ENCODE peak calls at places on chromosomes 7 and 10, in ten cellular contexts. L, S, X, Q, F, Y, P, M, A and C are unnamed samples.

GRCh38 chr7:44285561-44285960 is 39.8 kb downstream of the CAMK2B start:
- DNase-seq in P (no peak), M (no peak), X (no peak), F (peak), L (peak), Y (no peak), S (no peak), A (peak), Q (peak), C (no peak)

GRCh38 chr7:29866490-29866930 is 60.2 kb downstream of the WIPF3 start:
- DNase-seq in P (no peak), S (no peak), Y (no peak), A (peak), X (no peak), M (peak), F (no peak), L (no peak), Q (peak), C (no peak)

GRCh38 chr7:99039384-99039891 is 104.5 kb downstream of the SMURF1 start:
- DNase-seq in X (no peak), M (no peak), S (no peak), L (no peak), Q (no peak), P (no peak), F (no peak), Y (no peak), A (no peak), C (no peak)

GRCh38 chr10:90321132-90321816 is 536.6 kb downstream of the HTR7 start:
- DNase-seq in Y (no peak), F (no peak), S (no peak), P (no peak), A (no peak), L (no peak), X (no peak), M (peak), Q (no peak), C (no peak)

GRCh38 chr7:136677456-136678365 is 190.7 kb upstream of the CHRM2 start:
- DNase-seq in S (no peak), Y (no peak), P (no peak), F (no peak), M (peak), X (no peak), A (no peak), L (no peak), Q (no peak), C (no peak)

GRCh38 chr10:115103700-115104099 is 10.5 kb downstream of the ATRNL1 start:
- DNase-seq in F (no peak), P (no peak), L (no peak), Y (no peak), S (no peak), M (no peak), A (no peak), X (no peak), Q (no peak), C (no peak)

GRCh38 chr10:11097686-11098085 is 80.0 kb downstream of the CELF2 start:
- DNase-seq in X (no peak), P (no peak), Q (no peak), A (no peak), Y (peak), F (no peak), M (no peak), L (no peak), S (no peak), C (no peak)

GRCh38 chr10:74453151-74453550 is 302.1 kb downstream of the ADK start:
- DNase-seq in A (no peak), Y (no peak), F (no peak), X (no peak), L (no peak), Q (no peak), S (no peak), P (no peak), M (no peak), C (no peak)

GRCh38 chr7:150842716-150843115 is 9.6 kb upstream of the AOC1 start:
- DNase-seq in F (no peak), S (no peak), Y (no peak), X (no peak), P (no peak), A (no peak), M (no peak), Q (no peak), L (no peak), C (no peak)

GRCh38 chr10:106224676-106225075 is 939.8 kb downstream of the SORCS1 start:
- DNase-seq in X (no peak), M (no peak), P (no peak), Y (no peak), Q (no peak), S (no peak), F (no peak), L (no peak), A (no peak), C (no peak)

GRCh38 chr7:132181371-132181770 is 394.9 kb downstream of the PLXNA4 start:
- DNase-seq in L (peak), S (no peak), P (no peak), Y (no peak), Q (no peak), M (no peak), X (no peak), F (peak), A (no peak), C (no peak)

GRCh38 chr10:101670635-101671034 is 24.3 kb downstream of the FBXW4 start:
- DNase-seq in S (no peak), F (no peak), A (no peak), P (no peak), Q (no peak), L (no peak), Y (peak), X (no peak), M (no peak), C (no peak)

GRCh38 chr7:101108961-101109360 is 17.9 kb upstream of the SERPINE1 start:
- DNase-seq in P (no peak), S (no peak), A (no peak), L (no peak), Y (no peak), M (no peak), F (no peak), Q (no peak), X (no peak), C (no peak)

GRCh38 chr10:91350651-91351081 is 59.5 kb upstream of the HECTD2 start:
- DNase-seq in Q (no peak), M (peak), L (no peak), P (no peak), F (no peak), S (no peak), Y (no peak), A (no peak), X (no peak), C (no peak)

GRCh38 chr10:62853710-62854109 is 37.5 kb upstream of the EGR2 start:
- DNase-seq in M (no peak), L (no peak), A (no peak), F (no peak), P (peak), S (no peak), X (no peak), Q (no peak), Y (no peak), C (no peak)

GRCh38 chr7:46565257-46565656 is 644.2 kb upstream of the IGFBP3 start:
- DNase-seq in L (no peak), F (no peak), M (no peak), Y (no peak), S (no peak), Q (no peak), A (no peak), P (no peak), X (no peak), C (no peak)

GRCh38 chr7:158024881-158025280 is 562.7 kb downstream of the PTPRN2 start:
- DNase-seq in F (no peak), S (no peak), Q (no peak), A (no peak), P (no peak), M (no peak), X (no peak), Y (no peak), L (no peak), C (peak)

GRCh38 chr7:149495785-149496641 is 1.6 kb downstream of the ZNF746 start:
- DNase-seq in L (no peak), Q (peak), P (no peak), M (peak), F (peak), A (peak), S (peak), Y (no peak), X (peak), C (peak)

GRCh38 chr7:149493366-149493765 is 4.2 kb downstream of the ZNF746 start:
- DNase-seq in Q (no peak), L (no peak), M (no peak), P (no peak), X (no peak), S (no peak), A (no peak), F (no peak), Y (no peak), C (no peak)

GRCh38 chr7:149497467-149498261 is at the start of gene ZNF746:
- DNase-seq in M (peak), Y (peak), L (peak), A (peak), S (no peak), X (peak), P (peak), Q (peak), F (peak), C (peak)

GRCh38 chr7:149496642-149497391 is 792 bp downstream of the ZNF746 start:
- DNase-seq in A (no peak), F (peak), L (peak), P (peak), M (peak), S (no peak), X (no peak), Q (no peak), Y (peak), C (no peak)

GRCh38 chr7:149494738-149495368 is 2.8 kb downstream of the ZNF746 start:
- DNase-seq in F (no peak), M (peak), P (no peak), L (no peak), A (no peak), Y (no peak), S (no peak), Q (no peak), X (peak), C (no peak)
- TF ChIP-seq CTCF in F (no peak), M (no peak), P (no peak), L (peak), A (no peak), Y (no peak), S (no peak), Q (no peak), X (no peak), C (no peak)

GRCh38 chr10:43903451-43903850 is 254.8 kb upstream of the ZNF32 start:
- DNase-seq in F (no peak), Y (no peak), X (no peak), M (no peak), L (no peak), A (no peak), P (no peak), S (no peak), Q (no peak), C (no peak)

GRCh38 chr10:43901744-43902504 is 253.2 kb upstream of the ZNF32 start:
- DNase-seq in L (peak), S (no peak), A (no peak), X (no peak), F (no peak), Y (no peak), M (no peak), Q (no peak), P (no peak), C (no peak)

GRCh38 chr10:43899224-43899959 is 250.7 kb upstream of the ZNF32 start:
- DNase-seq in S (no peak), X (no peak), F (no peak), P (no peak), A (no peak), Q (no peak), L (no peak), Y (no peak), M (no peak), C (no peak)

GRCh38 chr10:43902842-43903241 is 254.2 kb upstream of the ZNF32 start:
- DNase-seq in A (no peak), Y (no peak), M (no peak), X (no peak), S (no peak), P (no peak), L (no peak), F (no peak), Q (no peak), C (no peak)

GRCh38 chr10:43901302-43901701 is 252.6 kb upstream of the ZNF32 start:
- DNase-seq in S (no peak), X (no peak), L (no peak), A (no peak), Q (no peak), Y (no peak), F (no peak), P (no peak), M (peak), C (no peak)
- TF ChIP-seq CTCF in S (no peak), X (peak), L (no peak), A (no peak), Q (no peak), Y (no peak), F (no peak), P (no peak), M (peak), C (no peak)

DNA sequence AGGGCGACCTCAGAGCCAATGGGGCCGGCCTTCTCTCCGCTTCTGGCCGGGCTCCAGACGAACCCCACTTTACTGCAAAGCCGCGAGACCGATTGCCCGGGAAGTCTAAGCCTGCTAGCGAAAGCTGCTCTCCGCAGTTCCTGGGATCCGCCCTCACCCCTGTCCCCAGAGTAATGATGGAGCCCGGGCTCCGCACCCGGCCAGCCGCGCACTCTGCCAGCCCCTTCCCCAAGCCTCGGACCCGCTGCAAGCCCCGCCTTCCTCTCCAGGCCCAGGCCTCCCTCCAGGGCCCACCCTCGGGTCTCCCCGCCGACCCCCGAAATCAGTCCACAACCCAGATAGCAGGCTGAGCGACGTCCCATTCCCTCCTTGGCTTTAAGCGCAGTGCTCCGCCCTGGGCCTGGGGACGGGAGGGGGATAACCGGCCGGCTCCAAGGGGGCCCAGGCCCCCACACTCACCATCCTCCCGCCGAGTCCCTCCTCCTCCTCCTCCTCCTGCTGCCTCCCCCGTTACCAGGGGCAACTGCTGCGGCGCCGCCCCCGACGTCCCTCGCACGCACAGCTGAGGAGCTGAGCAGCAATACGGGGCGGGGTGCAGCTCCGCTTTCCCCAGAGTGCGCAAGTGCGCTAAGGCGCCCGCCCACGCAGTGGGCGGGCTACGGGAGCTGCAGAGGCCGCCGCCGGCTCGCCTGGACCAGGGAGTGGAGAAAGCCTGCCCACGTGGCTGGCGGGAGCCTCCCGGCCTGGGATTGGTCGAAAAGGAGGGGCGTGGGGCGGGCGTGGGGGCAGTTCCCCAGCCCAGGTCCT is at the start of gene ARL3:
- DNase-seq in M (peak), Q (peak), P (peak), Y (peak), S (peak), F (peak), L (peak), A (peak), X (peak), C (peak)
- TF ChIP-seq CTCF in M (no peak), Q (peak), P (peak), Y (no peak), S (no peak), F (peak), L (no peak), A (no peak), X (peak), C (no peak)

GRCh38 chr10:96721207-96721572 is 876 bp upstream of the PIK3AP1 start:
- DNase-seq in M (no peak), S (no peak), A (no peak), Y (no peak), F (no peak), L (no peak), Q (no peak), X (no peak), P (no peak), C (no peak)

GRCh38 chr10:96719205-96719604 is 1.1 kb downstream of the PIK3AP1 start:
- DNase-seq in Q (no peak), X (no peak), P (no peak), A (no peak), M (no peak), Y (peak), S (no peak), F (no peak), L (no peak), C (no peak)

GRCh38 chr10:96718304-96718990 is 1.9 kb downstream of the PIK3AP1 start:
- DNase-seq in M (no peak), P (no peak), F (no peak), A (no peak), X (no peak), L (no peak), Y (no peak), Q (no peak), S (no peak), C (no peak)

GRCh38 chr10:96720422-96721206 is at the start of gene PIK3AP1:
- DNase-seq in Q (peak), L (peak), S (no peak), Y (peak), M (no peak), P (peak), F (peak), A (peak), X (no peak), C (peak)

GRCh38 chr10:96719850-96720421 is 378 bp downstream of the PIK3AP1 start:
- DNase-seq in P (peak), F (peak), X (no peak), A (no peak), Y (peak), Q (peak), M (no peak), L (peak), S (peak), C (peak)
- TF ChIP-seq CTCF in P (peak), F (peak), X (peak), A (peak), Y (peak), Q (no peak), M (no peak), L (peak), S (no peak), C (no peak)